ENCODE peak calls at places on chromosomes 1 and 21, in five cellular contexts. F is T-helper 2 cell; O is erythroblast; E is NCI-H1694; B is activated CD8-positive, alpha-beta memory T cell treated with anti-CD3 and anti-CD28 coated beads for 4 hours. Y is an unnamed sample.
A peak's percentile ranks its signal among the peaks of the same experiment; 100 is the strongest.

GRCh38 chr1:234271243-234271606 is 102.0 kb upstream of the COA6 start:
- DNase-seq in B (no peak), O (no peak), E (no peak), F (no peak), Y (no peak)

GRCh38 chr1:225882699-225883615 is 777 bp upstream of the TMEM63A start:
- DNase-seq in E (no peak), F (no peak), O (peak; percentile 61), B (no peak), Y (peak; percentile 62)

GRCh38 chr1:224666911-224667310 is 50.8 kb downstream of the CNIH3 start:
- DNase-seq in E (no peak), B (no peak), F (no peak), O (no peak), Y (no peak)

GRCh38 chr1:46717654-46718053 is 1.3 kb downstream of the EFCAB14 start:
- DNase-seq in F (no peak), E (no peak), B (no peak), O (no peak), Y (no peak)

GRCh38 chr1:111811891-111812290 is 56.2 kb downstream of the DDX20 start:
- DNase-seq in O (no peak), B (no peak), E (no peak), F (no peak), Y (no peak)

GRCh38 chr1:197917813-197918646 is 858 bp downstream of the LHX9 start:
- DNase-seq in E (no peak), B (no peak), F (no peak), O (peak; percentile 45), Y (no peak)

GRCh38 chr1:56508523-56508983 is 70.8 kb downstream of the PLPP3 start:
- DNase-seq in F (no peak), O (no peak), E (no peak), B (no peak), Y (no peak)

GRCh38 chr1:169113613-169114119 is 7.2 kb downstream of the ATP1B1 start:
- DNase-seq in O (no peak), F (no peak), E (no peak), B (no peak), Y (no peak)

GRCh38 chr21:44996501-44996921 is 56.7 kb downstream of the SLX9 start:
- DNase-seq in O (no peak), E (no peak), B (no peak), F (no peak), Y (no peak)

GRCh38 chr1:160192234-160192633 is 1.9 kb downstream of the CASQ1 start:
- DNase-seq in B (no peak), O (no peak), F (no peak), E (no peak), Y (no peak)

GRCh38 chr1:179141592-179142244 is 59.8 kb downstream of the TOR3A start:
- DNase-seq in E (no peak), B (no peak), O (peak; percentile 9), F (peak; percentile 29), Y (peak; percentile 65)

GRCh38 chr1:3219005-3219724 is 150.2 kb downstream of the PRDM16 start:
- DNase-seq in F (no peak), E (no peak), O (no peak), B (no peak), Y (no peak)

GRCh38 chr21:45067462-45068285 is 6.7 kb upstream of the ADARB1 start:
- DNase-seq in B (no peak), F (no peak), O (peak; percentile 50), E (no peak), Y (peak; percentile 98)

GRCh38 chr1:172383541-172383940 is 36.9 kb upstream of the C1orf105 start:
- DNase-seq in B (no peak), E (no peak), F (no peak), O (no peak), Y (no peak)

GRCh38 chr1:89635825-89636815 is 3.2 kb downstream of the LRRC8C start:
- DNase-seq in E (no peak), O (no peak), B (no peak), F (no peak), Y (no peak)

GRCh38 chr21:43871487-43871886 is 6.5 kb downstream of the AGPAT3 start:
- DNase-seq in B (no peak), O (no peak), E (no peak), F (no peak), Y (no peak)

GRCh38 chr1:59092126-59092525 is 204.8 kb upstream of the FGGY start:
- DNase-seq in E (no peak), B (no peak), O (no peak), F (no peak), Y (no peak)

GRCh38 chr1:164726235-164726634 is 167.3 kb downstream of the PBX1 start:
- DNase-seq in F (no peak), B (no peak), E (no peak), O (no peak), Y (no peak)

GRCh38 chr21:37446552-37446951 is 80.0 kb downstream of the DYRK1A start:
- DNase-seq in F (no peak), E (no peak), O (peak; percentile 13), B (no peak), Y (no peak)

GRCh38 chr1:230029244-230029643 is 37.8 kb upstream of the GALNT2 start:
- DNase-seq in E (no peak), B (no peak), F (no peak), O (no peak), Y (no peak)